ENCODE peak calls at places on chromosomes 6 and 20, in nine cellular contexts. One of them, this sample, is unnamed.

GRCh38 chr20:58518896-58519593 is 3.8 kb upstream of the APCDD1L start:
- DNase-seq in psoas muscle: no peak
- DNase-seq in GM10248: no peak
- DNase-seq in spleen: no peak
- DNase-seq in stomach: no peak
- DNase-seq in Calu3: no peak
- DNase-seq in ovary: no peak
- DNase-seq in H9: peak
- DNase-seq in cardiac fibroblast: no peak
- DNase-seq in this sample: no peak

GRCh38 chr6:52009736-52010135 is 77.7 kb downstream of the PKHD1 start:
- DNase-seq in psoas muscle: no peak
- DNase-seq in GM10248: no peak
- DNase-seq in spleen: no peak
- DNase-seq in stomach: no peak
- DNase-seq in Calu3: no peak
- DNase-seq in ovary: no peak
- DNase-seq in H9: no peak
- DNase-seq in cardiac fibroblast: no peak
- DNase-seq in this sample: no peak

GRCh38 chr6:24981385-24981758 is 45.6 kb upstream of the RIPOR2 start:
- DNase-seq in psoas muscle: no peak
- DNase-seq in GM10248: no peak
- DNase-seq in spleen: no peak
- DNase-seq in stomach: no peak
- DNase-seq in Calu3: peak
- DNase-seq in ovary: no peak
- DNase-seq in H9: peak
- DNase-seq in cardiac fibroblast: peak
- DNase-seq in this sample: no peak

GRCh38 chr6:12010635-12011275 is 1.4 kb upstream of the HIVEP1 start:
- DNase-seq in psoas muscle: peak
- DNase-seq in GM10248: peak
- DNase-seq in spleen: peak
- DNase-seq in stomach: peak
- DNase-seq in Calu3: peak
- DNase-seq in ovary: peak
- DNase-seq in H9: peak
- DNase-seq in cardiac fibroblast: no peak
- DNase-seq in this sample: no peak

GRCh38 chr6:13715444-13715883 is 3.8 kb upstream of the RANBP9 start:
- DNase-seq in psoas muscle: no peak
- DNase-seq in GM10248: peak
- DNase-seq in spleen: no peak
- DNase-seq in stomach: no peak
- DNase-seq in Calu3: no peak
- DNase-seq in ovary: no peak
- DNase-seq in H9: no peak
- DNase-seq in cardiac fibroblast: peak
- DNase-seq in this sample: peak

GRCh38 chr6:75065524-75065923 is 140.3 kb downstream of the COL12A1 start:
- DNase-seq in psoas muscle: no peak
- DNase-seq in GM10248: no peak
- DNase-seq in spleen: no peak
- DNase-seq in stomach: no peak
- DNase-seq in Calu3: no peak
- DNase-seq in ovary: no peak
- DNase-seq in H9: peak
- DNase-seq in cardiac fibroblast: peak
- DNase-seq in this sample: no peak

GRCh38 chr6:157597461-157598312 is 216.7 kb downstream of the ZDHHC14 start:
- DNase-seq in psoas muscle: peak
- DNase-seq in GM10248: peak
- DNase-seq in spleen: peak
- DNase-seq in stomach: peak
- DNase-seq in Calu3: peak
- DNase-seq in ovary: no peak
- DNase-seq in H9: peak
- DNase-seq in cardiac fibroblast: peak
- DNase-seq in this sample: peak

GRCh38 chr6:39048481-39049399 is at the start of gene GLP1R:
- DNase-seq in psoas muscle: no peak
- DNase-seq in GM10248: no peak
- DNase-seq in spleen: peak
- DNase-seq in stomach: no peak
- DNase-seq in Calu3: peak
- DNase-seq in ovary: no peak
- DNase-seq in H9: peak
- DNase-seq in cardiac fibroblast: no peak
- DNase-seq in this sample: no peak

GRCh38 chr20:14342910-14343309 is 5.5 kb upstream of the FLRT3 start:
- DNase-seq in psoas muscle: no peak
- DNase-seq in GM10248: no peak
- DNase-seq in spleen: no peak
- DNase-seq in stomach: no peak
- DNase-seq in Calu3: no peak
- DNase-seq in ovary: no peak
- DNase-seq in H9: no peak
- DNase-seq in cardiac fibroblast: no peak
- DNase-seq in this sample: no peak

GRCh38 chr6:71351190-71351589 is 62.6 kb downstream of the OGFRL1 start:
- DNase-seq in psoas muscle: no peak
- DNase-seq in GM10248: no peak
- DNase-seq in spleen: no peak
- DNase-seq in stomach: no peak
- DNase-seq in Calu3: no peak
- DNase-seq in ovary: no peak
- DNase-seq in H9: no peak
- DNase-seq in cardiac fibroblast: no peak
- DNase-seq in this sample: no peak

GRCh38 chr6:8195040-8195713 is 92.8 kb upstream of the EEF1E1 start:
- DNase-seq in psoas muscle: no peak
- DNase-seq in GM10248: no peak
- DNase-seq in spleen: no peak
- DNase-seq in stomach: no peak
- DNase-seq in Calu3: no peak
- DNase-seq in ovary: no peak
- DNase-seq in H9: no peak
- DNase-seq in cardiac fibroblast: no peak
- DNase-seq in this sample: no peak

GRCh38 chr20:51346686-51347485 is 195.6 kb downstream of the NFATC2 start:
- DNase-seq in psoas muscle: no peak
- DNase-seq in GM10248: no peak
- DNase-seq in spleen: no peak
- DNase-seq in stomach: no peak
- DNase-seq in Calu3: no peak
- DNase-seq in ovary: no peak
- DNase-seq in H9: no peak
- DNase-seq in cardiac fibroblast: peak
- DNase-seq in this sample: peak

GRCh38 chr6:138308728-138309110 is 69.0 kb upstream of the SMIM28 start:
- DNase-seq in psoas muscle: no peak
- DNase-seq in GM10248: no peak
- DNase-seq in spleen: no peak
- DNase-seq in stomach: no peak
- DNase-seq in Calu3: no peak
- DNase-seq in ovary: no peak
- DNase-seq in H9: no peak
- DNase-seq in cardiac fibroblast: no peak
- DNase-seq in this sample: no peak

GRCh38 chr20:5529331-5530142 is 212.8 kb upstream of the PROKR2 start:
- DNase-seq in psoas muscle: peak
- DNase-seq in GM10248: peak
- DNase-seq in spleen: peak
- DNase-seq in stomach: peak
- DNase-seq in Calu3: peak
- DNase-seq in ovary: peak
- DNase-seq in H9: peak
- DNase-seq in cardiac fibroblast: peak
- DNase-seq in this sample: peak

GRCh38 chr6:166456360-166457156 is 73.8 kb upstream of the MPC1 start:
- DNase-seq in psoas muscle: no peak
- DNase-seq in GM10248: no peak
- DNase-seq in spleen: no peak
- DNase-seq in stomach: no peak
- DNase-seq in Calu3: peak
- DNase-seq in ovary: no peak
- DNase-seq in H9: no peak
- DNase-seq in cardiac fibroblast: no peak
- DNase-seq in this sample: peak

GRCh38 chr6:122126894-122127293 is 272.6 kb upstream of the HSF2 start:
- DNase-seq in psoas muscle: no peak
- DNase-seq in GM10248: no peak
- DNase-seq in spleen: no peak
- DNase-seq in stomach: no peak
- DNase-seq in Calu3: no peak
- DNase-seq in ovary: no peak
- DNase-seq in H9: no peak
- DNase-seq in cardiac fibroblast: no peak
- DNase-seq in this sample: no peak
- TF ChIP-seq CTCF in psoas muscle: no peak
- TF ChIP-seq CTCF in GM10248: no peak
- TF ChIP-seq CTCF in spleen: no peak
- TF ChIP-seq CTCF in stomach: no peak
- TF ChIP-seq CTCF in Calu3: no peak
- TF ChIP-seq CTCF in ovary: no peak
- TF ChIP-seq CTCF in H9: no peak
- TF ChIP-seq CTCF in cardiac fibroblast: no peak
- TF ChIP-seq CTCF in this sample: no peak

GRCh38 chr6:41093729-41094128 is 21.0 kb downstream of the NFYA start:
- DNase-seq in psoas muscle: no peak
- DNase-seq in GM10248: no peak
- DNase-seq in spleen: no peak
- DNase-seq in stomach: no peak
- DNase-seq in Calu3: no peak
- DNase-seq in ovary: no peak
- DNase-seq in H9: no peak
- DNase-seq in cardiac fibroblast: peak
- DNase-seq in this sample: no peak

GRCh38 chr6:41090841-41091761 is 18.3 kb downstream of the NFYA start:
- DNase-seq in psoas muscle: no peak
- DNase-seq in GM10248: no peak
- DNase-seq in spleen: no peak
- DNase-seq in stomach: no peak
- DNase-seq in Calu3: no peak
- DNase-seq in ovary: no peak
- DNase-seq in H9: no peak
- DNase-seq in cardiac fibroblast: no peak
- DNase-seq in this sample: no peak

GRCh38 chr6:41088451-41088850 is 15.7 kb downstream of the NFYA start:
- DNase-seq in psoas muscle: no peak
- DNase-seq in GM10248: no peak
- DNase-seq in spleen: no peak
- DNase-seq in stomach: no peak
- DNase-seq in Calu3: no peak
- DNase-seq in ovary: no peak
- DNase-seq in H9: no peak
- DNase-seq in cardiac fibroblast: no peak
- DNase-seq in this sample: no peak

GRCh38 chr6:41097467-41098090 is 24.8 kb downstream of the NFYA start:
- DNase-seq in psoas muscle: no peak
- DNase-seq in GM10248: no peak
- DNase-seq in spleen: no peak
- DNase-seq in stomach: no peak
- DNase-seq in Calu3: no peak
- DNase-seq in ovary: no peak
- DNase-seq in H9: no peak
- DNase-seq in cardiac fibroblast: peak
- DNase-seq in this sample: no peak

GRCh38 chr6:41092421-41093140 is 19.8 kb downstream of the NFYA start:
- DNase-seq in psoas muscle: no peak
- DNase-seq in GM10248: peak
- DNase-seq in spleen: no peak
- DNase-seq in stomach: no peak
- DNase-seq in Calu3: no peak
- DNase-seq in ovary: no peak
- DNase-seq in H9: no peak
- DNase-seq in cardiac fibroblast: peak
- DNase-seq in this sample: peak
- TF ChIP-seq CTCF in psoas muscle: peak
- TF ChIP-seq CTCF in GM10248: peak
- TF ChIP-seq CTCF in spleen: no peak
- TF ChIP-seq CTCF in stomach: no peak
- TF ChIP-seq CTCF in Calu3: peak
- TF ChIP-seq CTCF in ovary: no peak
- TF ChIP-seq CTCF in H9: peak
- TF ChIP-seq CTCF in cardiac fibroblast: peak
- TF ChIP-seq CTCF in this sample: peak

DNA sequence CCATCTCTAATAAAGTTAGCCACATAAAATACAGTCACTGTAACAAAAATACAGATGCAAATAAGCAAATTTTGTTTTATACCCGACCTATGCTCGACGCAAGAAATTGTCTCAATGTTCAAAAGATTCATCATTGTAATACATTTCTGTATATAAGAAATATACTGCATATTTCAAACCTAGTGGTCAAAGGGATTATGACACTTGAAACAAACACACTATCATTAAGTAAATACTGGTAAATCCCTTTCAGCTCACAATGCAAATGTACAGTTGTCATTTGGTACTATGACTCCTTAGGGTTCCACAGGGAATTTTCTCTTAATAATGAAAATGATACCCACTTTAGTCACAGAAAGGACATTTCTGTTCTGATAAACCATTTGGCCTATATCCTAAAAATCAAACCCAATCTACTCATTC is 2.2 kb downstream of the HIVEP2 start:
- DNase-seq in psoas muscle: no peak
- DNase-seq in GM10248: no peak
- DNase-seq in spleen: no peak
- DNase-seq in stomach: no peak
- DNase-seq in Calu3: no peak
- DNase-seq in ovary: no peak
- DNase-seq in H9: no peak
- DNase-seq in cardiac fibroblast: peak
- DNase-seq in this sample: peak
- TF ChIP-seq CTCF in psoas muscle: peak
- TF ChIP-seq CTCF in GM10248: no peak
- TF ChIP-seq CTCF in spleen: peak
- TF ChIP-seq CTCF in stomach: peak
- TF ChIP-seq CTCF in Calu3: no peak
- TF ChIP-seq CTCF in ovary: no peak
- TF ChIP-seq CTCF in H9: peak
- TF ChIP-seq CTCF in cardiac fibroblast: peak
- TF ChIP-seq CTCF in this sample: peak

GRCh38 chr6:111032493-111033140 is 50.8 kb downstream of the RPF2 start:
- DNase-seq in psoas muscle: no peak
- DNase-seq in GM10248: no peak
- DNase-seq in spleen: no peak
- DNase-seq in stomach: no peak
- DNase-seq in Calu3: no peak
- DNase-seq in ovary: no peak
- DNase-seq in H9: no peak
- DNase-seq in cardiac fibroblast: no peak
- DNase-seq in this sample: no peak
- TF ChIP-seq CTCF in psoas muscle: no peak
- TF ChIP-seq CTCF in GM10248: no peak
- TF ChIP-seq CTCF in spleen: no peak
- TF ChIP-seq CTCF in stomach: no peak
- TF ChIP-seq CTCF in Calu3: no peak
- TF ChIP-seq CTCF in ovary: no peak
- TF ChIP-seq CTCF in H9: no peak
- TF ChIP-seq CTCF in cardiac fibroblast: no peak
- TF ChIP-seq CTCF in this sample: no peak